ENCODE peak calls at places on chromosomes 16 and 17, in five cellular contexts. O is Daoy, N is GM12865, I is GM04504, W is T-helper 1 cell. X is an unnamed sample.
A peak's percentile ranks its signal among the peaks of the same experiment; 100 is the strongest.

GRCh38 chr17:44086364-44087311 is 16.1 kb downstream of the G6PC3 start:
- DNase-seq in O (peak; percentile 89), N (no peak), I (peak; percentile 80), W (peak; percentile 40), X (no peak)

GRCh38 chr16:20683812-20684211 is 13.7 kb downstream of the ACSM1 start:
- DNase-seq in O (no peak), N (no peak), I (no peak), W (peak; percentile 8), X (no peak)

GRCh38 chr16:87464691-87465300 is 28.0 kb downstream of the ZCCHC14 start:
- DNase-seq in O (peak; percentile 88), N (peak; percentile 17), I (peak; percentile 83), W (peak; percentile 11), X (peak; percentile 31)

GRCh38 chr16:27318399-27319256 is 4.9 kb downstream of the IL4R start:
- DNase-seq in O (no peak), N (peak; percentile 75), I (no peak), W (peak; percentile 92), X (no peak)

GRCh38 chr16:2969545-2970521 is 685 bp downstream of the PAQR4 start:
- DNase-seq in O (peak; percentile 82), N (peak; percentile 86), I (no peak), W (peak; percentile 86), X (peak; percentile 87)

GRCh38 chr16:16045879-16046278 is 96.5 kb downstream of the ABCC1 start:
- DNase-seq in O (peak; percentile 53), N (peak; percentile 19), I (no peak), W (no peak), X (no peak)

GRCh38 chr16:75286996-75287395 is 35.6 kb upstream of the BCAR1 start:
- DNase-seq in O (no peak), N (no peak), I (no peak), W (no peak), X (no peak)

GRCh38 chr17:78771758-78772382 is 10.2 kb downstream of the CYTH1 start:
- DNase-seq in O (no peak), N (peak; percentile 79), I (no peak), W (peak; percentile 74), X (no peak)

GRCh38 chr16:58331024-58331707 is 36.3 kb upstream of the PRSS54 start:
- DNase-seq in O (peak; percentile 11), N (no peak), I (no peak), W (no peak), X (no peak)

GRCh38 chr16:85825326-85825725 is 25.8 kb downstream of the COX4I1 start:
- DNase-seq in O (no peak), N (no peak), I (no peak), W (no peak), X (no peak)

GRCh38 chr16:54026456-54026855 is 260.1 kb downstream of the IRX3 start:
- DNase-seq in O (no peak), N (no peak), I (no peak), W (no peak), X (no peak)

GRCh38 chr16:10608687-10609409 is 28.4 kb upstream of the EMP2 start:
- DNase-seq in O (no peak), N (no peak), I (no peak), W (no peak), X (no peak)

GRCh38 chr16:82967424-82967823 is 340.7 kb downstream of the CDH13 start:
- DNase-seq in O (no peak), N (no peak), I (no peak), W (no peak), X (no peak)

GRCh38 chr17:66994943-66995535 is 30.5 kb downstream of the CACNG4 start:
- DNase-seq in O (no peak), N (no peak), I (no peak), W (no peak), X (no peak)

GRCh38 chr17:50529849-50530248 is 2.7 kb upstream of the EPN3 start:
- DNase-seq in O (no peak), N (no peak), I (no peak), W (no peak), X (no peak)

GRCh38 chr17:1577657-1578428 is 15.3 kb upstream of the PITPNA start:
- DNase-seq in O (no peak), N (no peak), I (no peak), W (no peak), X (no peak)

GRCh38 chr16:4293822-4294457 is 21.1 kb upstream of the TFAP4 start:
- DNase-seq in O (peak; percentile 77), N (no peak), I (no peak), W (no peak), X (no peak)

GRCh38 chr17:27542841-27543463 is 86.7 kb downstream of the KSR1 start:
- DNase-seq in O (no peak), N (no peak), I (no peak), W (no peak), X (no peak)

GRCh38 chr16:87956169-87956770 is 5.0 kb downstream of the BANP start:
- DNase-seq in O (no peak), N (peak; percentile 82), I (no peak), W (peak; percentile 88), X (peak; percentile 52)

GRCh38 chr17:71163121-71163812 is 957.6 kb upstream of the SOX9 start:
- DNase-seq in O (peak; percentile 78), N (no peak), I (no peak), W (no peak), X (no peak)

GRCh38 chr17:49762148-49762941 is 1.6 kb downstream of the FAM117A start:
- DNase-seq in O (no peak), N (no peak), I (no peak), W (peak; percentile 17), X (no peak)

GRCh38 chr17:45284176-45285140 is 22.6 kb upstream of the SPATA32 start:
- DNase-seq in O (no peak), N (peak; percentile 61), I (no peak), W (peak; percentile 37), X (no peak)

GRCh38 chr16:50300942-50301625 is 34.7 kb downstream of the ADCY7 start:
- DNase-seq in O (no peak), N (no peak), I (no peak), W (no peak), X (no peak)

GRCh38 chr17:44438634-44439033 is 49.2 kb upstream of the ITGA2B start:
- DNase-seq in O (no peak), N (peak; percentile 72), I (no peak), W (peak; percentile 41), X (peak; percentile 4)

GRCh38 chr16:73232555-73233422 is 184.9 kb upstream of the ZFHX3 start:
- DNase-seq in O (peak; percentile 86), N (no peak), I (peak; percentile 57), W (no peak), X (no peak)

GRCh38 chr17:71709271-71709670 is 411.5 kb upstream of the SOX9 start:
- DNase-seq in O (no peak), N (no peak), I (peak; percentile 50), W (no peak), X (no peak)

X was measured in GM19239.